ENCODE peak calls at places on chromosomes 1 and 21, in six cellular contexts. V, K, M, T, Z and O are unnamed samples. For H3K27me3, the result is how much of the 10 kb centered on the place peaks cover.

GRCh38 chr1:23960291-23960718 is 677 bp downstream of the PNRC2 start:
- DNase-seq in K (no peak), M (no peak), Z (no peak), T (no peak), V (no peak), O (no peak)

GRCh38 chr1:179586107-179586823 is 5.4 kb upstream of the TDRD5 start:
- DNase-seq in M (peak), V (no peak), K (peak), Z (peak), T (peak), O (peak)

GRCh38 chr1:37795340-37796110 is 1.9 kb downstream of the MANEAL start:
- DNase-seq in Z (peak), M (peak), T (no peak), V (peak), K (peak), O (peak)

GRCh38 chr1:208206092-208206698 is 38.0 kb downstream of the PLXNA2 start:
- DNase-seq in V (no peak), T (no peak), Z (no peak), K (no peak), M (no peak), O (no peak)

GRCh38 chr21:45421071-45421845 is 16.3 kb downstream of the COL18A1 start:
- DNase-seq in K (peak), M (no peak), T (peak), V (peak), Z (peak), O (no peak)

GRCh38 chr1:29124366-29125236 is 898 bp upstream of the TMEM200B start:
- DNase-seq in V (peak), T (peak), M (peak), K (no peak), Z (peak), O (peak)

GRCh38 chr21:25997788-25998611 is 172.6 kb downstream of the APP start:
- DNase-seq in V (no peak), T (no peak), M (peak), Z (no peak), K (peak), O (no peak)

GRCh38 chr1:118961156-118961555 is 27.0 kb downstream of the TBX15 start:
- DNase-seq in V (no peak), T (no peak), M (no peak), Z (no peak), K (no peak), O (no peak)

GRCh38 chr1:118785246-118785645 is 202.9 kb downstream of the TBX15 start:
- DNase-seq in Z (peak), K (no peak), T (no peak), M (no peak), V (no peak), O (no peak)

GRCh38 chr1:21666572-21667320 is 2.4 kb downstream of the RAP1GAP start:
- DNase-seq in M (no peak), K (no peak), T (peak), V (no peak), Z (peak), O (peak)

GRCh38 chr1:173333581-173333980 is 126.5 kb upstream of the TNFSF4 start:
- DNase-seq in K (no peak), V (no peak), Z (no peak), M (no peak), T (no peak), O (no peak)

GRCh38 chr1:12594966-12595838 is 22.8 kb downstream of the DHRS3 start:
- DNase-seq in K (peak), Z (peak), T (peak), M (no peak), V (peak), O (peak)

GRCh38 chr1:224784606-224785328 is 144.7 kb upstream of the DNAH14 start:
- DNase-seq in T (no peak), Z (no peak), M (no peak), V (no peak), K (no peak), O (no peak)

GRCh38 chr1:160208179-160209040 is 3.2 kb downstream of the PEA15 start:
- DNase-seq in V (no peak), K (no peak), T (no peak), M (no peak), Z (no peak), O (no peak)

GRCh38 chr1:95067069-95067468 is 5.7 kb downstream of the ALG14 start:
- DNase-seq in M (no peak), T (no peak), Z (peak), V (no peak), K (no peak), O (no peak)

GRCh38 chr1:170935231-170935630 is at the start of gene MROH9:
- DNase-seq in V (no peak), T (no peak), Z (no peak), K (no peak), M (no peak), O (no peak)

GRCh38 chr1:54506594-54506993 is 41.4 kb upstream of the ACOT11 start:
- DNase-seq in V (no peak), Z (no peak), T (no peak), K (no peak), M (no peak), O (no peak)

GRCh38 chr21:34934350-34934749 is 114.8 kb downstream of the RUNX1 start:
- DNase-seq in K (no peak), Z (no peak), T (no peak), M (no peak), V (no peak), O (no peak)

GRCh38 chr1:53142226-53142853 is at the start of gene SLC1A7:
- DNase-seq in M (no peak), V (no peak), K (no peak), T (no peak), Z (no peak), O (no peak)

GRCh38 chr1:51877434-51878306 is 857 bp downstream of the NRDC start:
- DNase-seq in Z (peak), V (no peak), T (peak), M (peak), K (peak), O (no peak)

GRCh38 chr1:113677250-113678158 is 81.8 kb downstream of the PHTF1 start:
- DNase-seq in M (no peak), T (no peak), V (no peak), Z (peak), K (no peak), O (no peak)

GRCh38 chr1:25695991-25696330 is 79.4 kb downstream of the MAN1C1 start:
- DNase-seq in M (no peak), T (peak), K (no peak), V (no peak), Z (no peak), O (peak)

GRCh38 chr21:44774972-44775371 is 26.6 kb downstream of the UBE2G2 start:
- DNase-seq in M (no peak), T (no peak), K (no peak), Z (no peak), V (no peak), O (no peak)

GRCh38 chr1:228079601-228080263 is 2.8 kb upstream of the ARF1 start:
- DNase-seq in Z (no peak), M (no peak), V (no peak), K (no peak), T (peak), O (peak)

GRCh38 chr21:29155118-29155932 is 24.9 kb downstream of the MAP3K7CL start:
- DNase-seq in T (peak), K (peak), M (peak), V (peak), Z (peak), O (peak)

GRCh38 chr1:43205671-43206070 is 33.5 kb downstream of the CFAP57 start:
- DNase-seq in T (no peak), K (no peak), Z (no peak), M (no peak), V (no peak), O (no peak)

GRCh38 chr1:44249543-44249942 is 36.3 kb downstream of the DMAP1 start:
- DNase-seq in M (peak), K (no peak), Z (peak), V (peak), T (peak), O (no peak)

GRCh38 chr21:45200596-45201296 is 86.9 kb downstream of the POFUT2 start:
- DNase-seq in K (no peak), T (no peak), M (no peak), Z (no peak), V (no peak), O (no peak)

GRCh38 chr1:38062361-38063288 is 16.0 kb upstream of the POU3F1 start:
- DNase-seq in T (no peak), Z (no peak), M (no peak), V (no peak), K (no peak), O (no peak)

GRCh38 chr1:85453640-85454194 is 11.2 kb downstream of the DDAH1 start:
- DNase-seq in T (no peak), V (no peak), Z (no peak), M (no peak), K (no peak), O (no peak)

GRCh38 chr1:197787056-197787455 is 11.8 kb upstream of the DENND1B start:
- DNase-seq in M (no peak), Z (no peak), V (no peak), T (no peak), K (no peak), O (no peak)

GRCh38 chr1:55457874-55458273 is 242.7 kb upstream of the USP24 start:
- DNase-seq in V (no peak), Z (no peak), M (no peak), T (no peak), K (no peak), O (no peak)

GRCh38 chr1:182410138-182410537 is 9.7 kb upstream of the TEDDM1 start:
- DNase-seq in V (no peak), K (no peak), T (no peak), M (no peak), Z (no peak), O (no peak)

GRCh38 chr1:224507771-224508523 is 73.3 kb upstream of the WDR26 start:
- DNase-seq in T (no peak), M (no peak), Z (no peak), V (no peak), K (no peak), O (no peak)

DNA sequence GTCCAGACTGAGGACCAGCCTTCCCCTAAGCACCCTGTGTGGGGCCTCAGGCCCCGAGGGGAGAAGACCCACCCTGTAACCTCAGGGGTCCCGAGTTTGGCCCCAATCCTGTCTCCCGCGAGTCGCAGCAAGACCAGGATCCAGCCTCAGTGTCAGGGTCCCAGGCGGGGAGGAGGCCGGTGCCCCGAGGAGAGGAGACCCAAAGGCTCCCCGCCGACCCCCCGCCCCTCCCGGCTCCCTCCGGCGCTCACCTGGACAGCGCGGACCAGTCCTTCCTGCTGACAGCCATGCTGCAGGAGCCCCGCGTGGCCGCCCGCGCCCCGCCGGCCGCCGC is at the start of gene LAD1:
- DNase-seq in K (no peak), Z (no peak), V (no peak), T (no peak), M (no peak), O (no peak)
- H3K27me3 ChIP-seq in K (under half), Z (under half), V (under half), T (under half), M (under half), O (under half)

GRCh38 chr1:247286134-247286670 is 30.3 kb downstream of the VN1R5 start:
- DNase-seq in Z (no peak), M (peak), T (no peak), K (no peak), V (no peak), O (no peak)

GRCh38 chr1:247291161-247291560 is 35.3 kb downstream of the VN1R5 start:
- DNase-seq in K (no peak), M (peak), T (no peak), Z (no peak), V (no peak), O (no peak)

GRCh38 chr1:247290576-247290975 is 34.7 kb downstream of the VN1R5 start:
- DNase-seq in K (no peak), Z (no peak), T (no peak), M (peak), V (no peak), O (no peak)

GRCh38 chr1:247288341-247288740 is 32.5 kb downstream of the VN1R5 start:
- DNase-seq in M (peak), Z (no peak), T (no peak), K (no peak), V (no peak), O (no peak)

GRCh38 chr1:247287460-247287859 is 31.6 kb downstream of the VN1R5 start:
- DNase-seq in M (peak), V (no peak), K (no peak), Z (no peak), T (no peak), O (no peak)
- TF ChIP-seq CTCF in M (peak), V (no peak), K (no peak), Z (no peak), T (no peak), O (no peak)

GRCh38 chr1:1118011-1118892 is 2.4 kb upstream of the C1orf159 start:
- DNase-seq in K (no peak), Z (no peak), T (peak), M (no peak), V (peak), O (no peak)

GRCh38 chr1:1120866-1121563 is 5.1 kb upstream of the C1orf159 start:
- DNase-seq in T (peak), Z (no peak), V (no peak), M (no peak), K (no peak), O (no peak)

GRCh38 chr1:1118893-1119220 is 3.0 kb upstream of the C1orf159 start:
- DNase-seq in V (peak), T (no peak), K (no peak), M (no peak), Z (no peak), O (no peak)

GRCh38 chr1:1120096-1120495 is 4.2 kb upstream of the C1orf159 start:
- DNase-seq in K (no peak), M (no peak), T (peak), Z (no peak), V (peak), O (no peak)

DNA sequence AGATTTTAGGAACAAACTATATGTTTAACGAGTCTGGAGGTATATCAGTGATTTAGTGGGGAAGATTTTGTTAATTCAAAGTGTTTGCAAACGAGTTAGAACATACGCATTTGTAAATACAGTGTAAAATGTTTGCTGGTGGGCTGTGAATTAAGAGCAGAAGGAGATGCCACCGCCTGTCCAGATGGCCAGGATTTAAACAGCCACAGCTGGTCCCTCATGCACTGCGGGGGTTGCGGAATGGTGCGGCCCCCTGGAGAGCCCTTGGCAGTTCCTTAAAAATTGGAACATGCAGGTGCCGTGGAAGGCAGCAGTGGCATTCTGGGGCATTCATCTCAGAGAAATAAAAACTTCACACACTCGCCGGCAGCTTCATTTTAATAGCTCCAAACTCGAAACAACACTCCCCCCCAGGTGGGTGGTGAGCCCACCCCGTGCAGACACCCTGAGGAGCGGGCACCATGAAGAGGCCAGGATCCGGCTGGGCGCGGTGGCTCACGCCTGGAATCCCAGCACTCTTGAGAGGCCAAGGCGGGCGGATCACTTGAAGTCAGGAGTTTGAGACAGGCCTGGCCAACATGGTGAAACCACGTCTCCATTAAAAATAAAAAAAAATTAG is 3.5 kb upstream of the C1orf159 start:
- DNase-seq in V (peak), K (no peak), Z (no peak), M (no peak), T (peak), O (no peak)
- TF ChIP-seq POLR2A in V (no peak), K (no peak), Z (no peak), M (no peak), T (no peak), O (no peak)

GRCh38 chr1:20540281-20540680 is 12.1 kb upstream of the FAM43B start:
- DNase-seq in Z (no peak), M (no peak), V (no peak), T (no peak), K (no peak), O (no peak)

GRCh38 chr1:20533635-20534034 is 18.7 kb upstream of the FAM43B start:
- DNase-seq in K (no peak), Z (no peak), M (no peak), V (no peak), T (no peak), O (no peak)

GRCh38 chr1:20534659-20535417 is 17.5 kb upstream of the FAM43B start:
- DNase-seq in M (peak), T (no peak), V (peak), K (no peak), Z (no peak), O (no peak)

GRCh38 chr1:20538227-20538626 is 14.1 kb upstream of the FAM43B start:
- DNase-seq in Z (no peak), K (no peak), T (no peak), V (no peak), M (no peak), O (no peak)

DNA sequence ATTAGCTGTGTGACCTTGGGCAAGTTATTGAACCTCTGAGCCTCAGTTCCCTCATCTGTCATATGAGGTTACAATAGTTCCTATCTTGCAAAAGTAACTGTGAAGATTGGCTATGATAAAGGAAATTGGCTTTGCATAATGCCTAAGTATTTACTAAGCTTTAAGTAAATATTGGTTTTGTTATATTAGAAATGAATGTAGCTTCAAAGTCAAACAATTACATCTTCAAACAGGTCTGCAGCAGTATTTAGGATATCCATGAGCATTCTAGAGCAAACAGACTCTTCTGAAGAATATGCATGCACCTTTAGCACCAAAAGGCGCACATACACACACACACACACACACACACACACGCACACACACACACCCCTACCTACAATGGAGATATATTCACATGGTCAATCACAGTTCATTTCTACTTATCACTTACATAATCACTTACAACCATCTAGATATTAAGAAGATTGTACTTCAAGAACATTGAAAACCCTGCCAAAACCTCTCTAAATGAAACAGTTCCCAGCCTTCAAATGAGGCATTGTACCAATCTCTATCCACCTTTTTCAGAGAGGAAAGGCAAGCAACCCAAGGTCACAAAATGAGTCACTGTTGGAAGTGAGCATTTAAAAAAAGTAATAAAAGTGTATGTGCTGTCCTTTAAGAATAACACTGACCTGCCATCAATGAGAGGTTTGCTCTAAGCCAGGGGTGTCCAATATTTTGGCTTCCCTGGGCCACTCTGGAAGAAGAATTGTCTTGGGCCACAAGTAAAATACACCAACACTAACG is 13.4 kb upstream of the FAM43B start:
- DNase-seq in Z (no peak), K (no peak), V (no peak), M (no peak), T (no peak), O (no peak)
- H3K27me3 ChIP-seq in Z (under half), K (under half), V (under half), M (under half), T (under half), O (under half)